ENCODE peak calls at places on chromosome 10, in six cellular contexts. V, B, R, O, P and Z are unnamed samples.

GRCh38 chr10:127971101-127971946 is 64.4 kb downstream of the PTPRE start:
- DNase-seq in V (no peak), B (no peak), R (no peak), O (no peak), P (no peak), Z (no peak)

GRCh38 chr10:71622656-71623055 is 96.9 kb downstream of the C10orf105 start:
- DNase-seq in V (no peak), B (no peak), R (no peak), O (no peak), P (no peak), Z (no peak)

GRCh38 chr10:33901166-33901565 is 566.7 kb upstream of the NRP1 start:
- DNase-seq in V (peak), B (no peak), R (peak), O (no peak), P (no peak), Z (peak)

GRCh38 chr10:18140149-18140956 is at the start of gene CACNB2:
- DNase-seq in V (peak), B (no peak), R (peak), O (peak), P (no peak), Z (no peak)

GRCh38 chr10:108132303-108132702 is 967.8 kb upstream of the SORCS1 start:
- DNase-seq in V (no peak), B (no peak), R (no peak), O (no peak), P (no peak), Z (no peak)

GRCh38 chr10:3853547-3853989 is 68.6 kb upstream of the KLF6 start:
- DNase-seq in V (no peak), B (peak), R (no peak), O (no peak), P (no peak), Z (no peak)

GRCh38 chr10:55449981-55450380 is 649.0 kb upstream of the PCDH15 start:
- DNase-seq in V (no peak), B (no peak), R (no peak), O (no peak), P (no peak), Z (no peak)

GRCh38 chr10:49365275-49365674 is 30.6 kb downstream of the DRGX start:
- DNase-seq in V (no peak), B (no peak), R (no peak), O (no peak), P (no peak), Z (no peak)

GRCh38 chr10:110824152-110824441 is 47.6 kb upstream of the PDCD4 start:
- DNase-seq in V (no peak), B (no peak), R (no peak), O (no peak), P (no peak), Z (no peak)

GRCh38 chr10:14839305-14839695 is 1.2 kb downstream of the HSPA14 start:
- DNase-seq in V (peak), B (no peak), R (no peak), O (no peak), P (no peak), Z (no peak)

GRCh38 chr10:48774416-48775205 is 89.9 kb downstream of the WDFY4 start:
- DNase-seq in V (no peak), B (no peak), R (no peak), O (no peak), P (no peak), Z (no peak)

GRCh38 chr10:25130911-25131310 is 43.9 kb upstream of the GPR158 start:
- DNase-seq in V (peak), B (no peak), R (no peak), O (no peak), P (no peak), Z (no peak)

GRCh38 chr10:109374215-109374614 is 549.1 kb downstream of the XPNPEP1 start:
- DNase-seq in V (peak), B (peak), R (no peak), O (no peak), P (no peak), Z (peak)

GRCh38 chr10:96342402-96342801 is 16.4 kb downstream of the OPALIN start:
- DNase-seq in V (no peak), B (no peak), R (no peak), O (no peak), P (no peak), Z (no peak)